ENCODE peak calls at places on chromosomes 12 and 14, in seven cellular contexts. E is vagina; X is A549; J is stomach; M is suprapubic skin; O is CD8-positive, alpha-beta memory T cell; U is lung. P is an unnamed sample. For H3K4me1, the result is how much of the 10 kb centered on the place peaks cover.

GRCh38 chr12:54711664-54712063 is 63.5 kb upstream of the DCD start:
- DNase-seq in E (no peak), X (no peak), J (no peak), M (no peak), O (no peak), U (no peak), P (no peak)

GRCh38 chr14:51666831-51667230 is 15.1 kb downstream of the FRMD6 start:
- DNase-seq in E (no peak), X (no peak), J (no peak), M (no peak), O (no peak), U (no peak), P (no peak)

GRCh38 chr12:44031472-44032185 is 195.7 kb downstream of the TMEM117 start:
- DNase-seq in E (no peak), X (no peak), J (no peak), M (no peak), O (no peak), U (no peak), P (no peak)

GRCh38 chr12:88493651-88494050 is 86.6 kb downstream of the KITLG start:
- DNase-seq in E (no peak), X (no peak), J (no peak), M (no peak), O (no peak), U (no peak), P (no peak)

GRCh38 chr14:97584528-97584927 is 787.3 kb downstream of the VRK1 start:
- DNase-seq in E (no peak), X (no peak), J (no peak), M (no peak), O (no peak), U (no peak), P (no peak)

GRCh38 chr14:104701383-104702076 is 12.1 kb downstream of the INF2 start:
- DNase-seq in E (no peak), X (no peak), J (no peak), M (no peak), O (no peak), U (no peak), P (no peak)

GRCh38 chr14:87615822-87616679 is 376.9 kb downstream of the GALC start:
- DNase-seq in E (no peak), X (peak), J (peak), M (no peak), O (no peak), U (peak), P (peak)

GRCh38 chr12:75807494-75807893 is 224.1 kb downstream of the PHLDA1 start:
- DNase-seq in E (no peak), X (no peak), J (no peak), M (no peak), O (no peak), U (no peak), P (no peak)

GRCh38 chr12:102543931-102544485 is 63.6 kb upstream of the IGF1 start:
- DNase-seq in E (no peak), X (no peak), J (no peak), M (no peak), O (no peak), U (no peak), P (no peak)

GRCh38 chr14:89366580-89367448 is 50.2 kb downstream of the FOXN3 start:
- DNase-seq in E (no peak), X (no peak), J (no peak), M (no peak), O (no peak), U (no peak), P (no peak)

GRCh38 chr12:48489012-48489411 is 6.7 kb downstream of the C12orf54 start:
- DNase-seq in E (no peak), X (no peak), J (no peak), M (no peak), O (no peak), U (no peak), P (no peak)

GRCh38 chr14:93337884-93338283 is 5.0 kb upstream of the BTBD7 start:
- DNase-seq in E (no peak), X (no peak), J (no peak), M (no peak), O (no peak), U (no peak), P (no peak)

GRCh38 chr12:64044171-64044570 is 177.9 kb downstream of the KICS2 start:
- DNase-seq in E (no peak), X (no peak), J (no peak), M (no peak), O (no peak), U (no peak), P (no peak)

GRCh38 chr12:106819991-106820390 is 45.5 kb downstream of the RIC8B start:
- DNase-seq in E (no peak), X (no peak), J (no peak), M (no peak), O (no peak), U (no peak), P (no peak)

GRCh38 chr12:53869500-53869899 is 69.1 kb upstream of the HOXC13 start:
- DNase-seq in E (no peak), X (no peak), J (no peak), M (no peak), O (no peak), U (no peak), P (no peak)

GRCh38 chr12:50732591-50732990 is 31.3 kb upstream of the ATF1 start:
- DNase-seq in E (no peak), X (no peak), J (no peak), M (no peak), O (no peak), U (no peak), P (peak)

GRCh38 chr14:100605230-100605629 is 18.0 kb upstream of the BEGAIN start:
- DNase-seq in E (no peak), X (no peak), J (no peak), M (peak), O (no peak), U (no peak), P (no peak)

GRCh38 chr14:54338696-54339317 is 58.0 kb upstream of the CDKN3 start:
- DNase-seq in E (no peak), X (peak), J (no peak), M (no peak), O (no peak), U (peak), P (peak)

GRCh38 chr14:68506021-68506644 is 286.7 kb downstream of the ZFP36L1 start:
- DNase-seq in E (no peak), X (no peak), J (peak), M (peak), O (no peak), U (no peak), P (peak)

GRCh38 chr12:53365245-53365904 is 14.6 kb upstream of the SP1 start:
- DNase-seq in E (no peak), X (no peak), J (no peak), M (no peak), O (no peak), U (no peak), P (no peak)

GRCh38 chr14:72049462-72049861 is 117.2 kb downstream of the RGS6 start:
- DNase-seq in E (no peak), X (no peak), J (no peak), M (no peak), O (no peak), U (no peak), P (no peak)

GRCh38 chr12:6532927-6533652 is 1.2 kb upstream of the GAPDH start:
- DNase-seq in E (no peak), X (peak), J (peak), M (peak), O (peak), U (peak), P (peak)

GRCh38 chr14:78970677-78971076 is 800.5 kb downstream of the NRXN3 start:
- DNase-seq in E (no peak), X (no peak), J (no peak), M (no peak), O (no peak), U (no peak), P (no peak)

GRCh38 chr14:32417956-32418552 is 89.0 kb downstream of the AKAP6 start:
- DNase-seq in E (no peak), X (no peak), J (peak), M (no peak), O (no peak), U (peak), P (peak)

GRCh38 chr12:31206038-31206670 is 119.8 kb downstream of the SINHCAF start:
- DNase-seq in E (no peak), X (no peak), J (no peak), M (no peak), O (no peak), U (no peak), P (no peak)

GRCh38 chr12:4445156-4446020 is at the start of gene FGF6:
- DNase-seq in E (peak), X (no peak), J (no peak), M (no peak), O (no peak), U (peak), P (no peak)

GRCh38 chr14:89444536-89445125 is 27.6 kb upstream of the FOXN3 start:
- DNase-seq in E (no peak), X (no peak), J (no peak), M (no peak), O (no peak), U (no peak), P (no peak)

GRCh38 chr14:55731881-55732498 is 152.0 kb downstream of the KTN1 start:
- DNase-seq in E (no peak), X (no peak), J (peak), M (no peak), O (peak), U (no peak), P (no peak)

GRCh38 chr14:54194501-54194900 is 202.3 kb upstream of the CDKN3 start:
- DNase-seq in E (no peak), X (no peak), J (no peak), M (no peak), O (no peak), U (no peak), P (no peak)

GRCh38 chr12:57135939-57136338 is 7.7 kb downstream of the LRP1 start:
- DNase-seq in E (no peak), X (no peak), J (no peak), M (peak), O (no peak), U (no peak), P (no peak)
- H3K4me3 ChIP-seq in E (peak), X (no peak), J (peak), M (peak), O (no peak), U (no peak), P (no peak)

DNA sequence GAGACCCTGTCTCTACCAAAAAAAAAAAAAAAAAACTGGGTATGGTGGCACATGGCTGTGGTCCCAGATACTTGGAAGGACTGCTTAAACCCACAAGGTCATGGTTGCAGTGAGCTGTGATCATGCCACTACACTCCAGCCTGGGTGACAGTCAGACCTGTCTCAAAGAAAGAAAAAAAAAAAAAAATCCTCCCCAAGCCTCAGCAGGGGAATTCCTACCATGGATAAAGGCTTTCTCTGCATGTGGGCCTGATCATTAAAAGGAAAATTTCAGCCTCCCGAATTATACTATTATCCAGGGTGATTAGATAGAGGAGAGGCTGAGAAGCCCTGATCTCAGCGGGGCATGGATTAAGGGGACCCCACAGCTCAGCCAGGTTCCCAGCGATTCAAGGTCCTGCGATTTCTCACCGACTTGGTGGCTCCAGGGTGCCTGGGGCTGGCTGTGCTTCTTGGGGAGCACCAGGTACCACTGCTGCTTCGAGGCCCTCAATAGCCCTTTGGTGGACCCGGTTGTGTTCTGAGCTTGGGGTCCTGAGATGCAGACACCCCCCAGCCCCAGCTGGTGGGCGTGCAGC is 5.6 kb downstream of the SH2B3 start:
- DNase-seq in E (no peak), X (no peak), J (no peak), M (no peak), O (no peak), U (no peak), P (no peak)
- H3K4me1 ChIP-seq in E (half or more), X (under half), J (half or more), M (half or more), O (half or more), U (under half), P (half or more)

DNA sequence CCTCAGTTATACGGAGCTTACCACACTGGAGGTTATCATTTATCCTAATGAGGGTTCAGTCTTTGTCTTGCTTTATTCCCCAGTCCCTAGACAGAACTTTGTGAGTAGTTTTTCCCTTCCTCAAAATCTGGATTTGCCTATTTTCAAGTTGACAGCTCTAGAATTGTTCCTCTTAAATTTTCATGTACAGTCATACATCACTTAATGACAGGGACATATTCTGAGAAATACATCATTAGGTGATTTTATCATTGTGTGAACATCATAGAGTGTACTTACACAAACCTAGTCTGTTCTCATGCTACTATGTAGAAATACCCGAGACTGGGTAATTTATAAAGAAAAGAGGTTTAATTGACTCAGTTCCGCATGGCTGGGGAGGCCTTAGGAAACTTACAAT is 3.1 kb downstream of the PRKAB1 start:
- DNase-seq in E (no peak), X (no peak), J (no peak), M (no peak), O (no peak), U (no peak), P (no peak)
- H3K4me3 ChIP-seq in E (no peak), X (no peak), J (peak), M (no peak), O (no peak), U (no peak), P (no peak)

DNA sequence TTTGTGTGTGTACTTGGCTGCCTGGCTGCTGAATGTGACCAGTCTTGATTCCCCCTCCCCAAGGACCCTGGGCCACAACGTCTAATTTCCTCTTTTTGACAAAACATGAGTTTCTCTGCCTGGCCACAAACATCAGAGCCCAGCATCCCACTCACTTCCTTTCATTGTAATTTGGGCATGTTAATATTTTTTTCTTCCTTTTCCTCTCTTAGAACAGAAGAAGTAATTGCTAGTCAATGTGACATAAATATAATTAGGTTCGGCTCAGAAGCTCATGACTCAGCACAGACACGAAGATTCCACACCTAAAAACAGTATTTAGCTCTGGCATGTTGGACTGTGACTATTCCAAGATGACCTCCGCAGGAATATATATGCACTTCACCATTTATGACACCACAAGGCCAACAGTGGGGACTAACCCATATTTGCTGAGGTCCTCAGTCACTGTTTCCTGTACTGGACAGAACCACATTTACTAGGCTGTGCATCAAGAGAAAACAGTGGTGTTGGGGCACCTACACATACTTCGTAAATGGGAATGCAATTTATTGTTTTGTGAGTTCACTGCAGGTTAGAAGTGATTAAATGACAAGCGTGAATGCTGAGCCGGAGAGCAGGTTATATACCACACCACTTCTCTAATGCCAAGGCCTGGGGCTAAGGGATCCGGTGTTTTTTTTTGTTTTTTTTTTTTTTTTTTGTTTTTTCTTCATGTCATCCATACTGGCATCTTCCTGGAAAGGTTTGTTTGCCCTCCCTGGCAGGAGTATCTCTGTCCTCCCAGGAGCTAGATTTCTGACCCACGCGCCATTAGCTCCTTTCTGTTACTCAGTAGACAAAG is 4.2 kb downstream of the GSG1 start:
- DNase-seq in E (no peak), X (no peak), J (no peak), M (no peak), O (no peak), U (no peak), P (no peak)
- H3K4me1 ChIP-seq in E (half or more), X (half or more), J (under half), M (half or more), O (under half), U (under half), P (half or more)

GRCh38 chr12:26121841-26122680 is 2.8 kb downstream of the BHLHE41 start:
- DNase-seq in E (no peak), X (no peak), J (no peak), M (no peak), O (peak), U (no peak), P (peak)

GRCh38 chr12:26122681-26123481 is 2.0 kb downstream of the BHLHE41 start:
- DNase-seq in E (no peak), X (peak), J (peak), M (peak), O (no peak), U (peak), P (peak)

GRCh38 chr12:26120561-26121274 is 4.1 kb downstream of the BHLHE41 start:
- DNase-seq in E (no peak), X (no peak), J (no peak), M (no peak), O (no peak), U (no peak), P (no peak)

GRCh38 chr12:26119391-26119981 is 5.4 kb downstream of the BHLHE41 start:
- DNase-seq in E (no peak), X (peak), J (no peak), M (no peak), O (no peak), U (no peak), P (no peak)

GRCh38 chr12:26121323-26121740 is 3.5 kb downstream of the BHLHE41 start:
- DNase-seq in E (no peak), X (no peak), J (no peak), M (no peak), O (no peak), U (no peak), P (no peak)
- H3K4me3 ChIP-seq in E (peak), X (no peak), J (peak), M (peak), O (no peak), U (no peak), P (peak)

GRCh38 chr12:132433641-132434395 is 56.1 kb upstream of the FBRSL1 start:
- DNase-seq in E (no peak), X (no peak), J (peak), M (no peak), O (no peak), U (no peak), P (no peak)
- H3K4me1 ChIP-seq in E (under half), X (under half), J (under half), M (half or more), O (half or more), U (under half), P (under half)

DNA sequence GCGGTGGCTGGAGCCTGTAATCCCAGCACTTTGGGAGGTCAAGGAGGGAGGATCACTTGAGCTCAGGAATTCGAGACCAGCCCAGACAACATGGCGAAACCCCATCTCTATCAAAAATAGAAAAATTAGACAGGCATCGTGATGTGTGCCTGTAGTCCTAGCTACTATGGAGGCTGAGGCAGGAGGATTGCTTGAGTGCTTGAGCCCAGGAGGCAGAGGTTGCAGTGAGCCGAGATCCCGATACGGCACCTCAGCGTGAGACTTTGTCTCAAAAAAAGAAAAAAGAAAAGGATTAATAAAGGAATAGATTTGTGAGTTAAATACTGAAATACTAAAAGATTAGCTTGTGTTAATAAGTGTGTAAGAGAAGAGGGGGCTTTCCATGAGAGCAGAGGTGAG is 29.4 kb downstream of the RPGRIP1 start:
- DNase-seq in E (no peak), X (no peak), J (no peak), M (no peak), O (no peak), U (no peak), P (no peak)
- H3K4me3 ChIP-seq in E (peak), X (peak), J (peak), M (peak), O (peak), U (no peak), P (no peak)

GRCh38 chr14:73462815-73463214 is 4.5 kb upstream of the NUMB start:
- DNase-seq in E (no peak), X (no peak), J (no peak), M (no peak), O (no peak), U (no peak), P (no peak)
- H3K4me1 ChIP-seq in E (under half), X (half or more), J (half or more), M (under half), O (under half), U (under half), P (under half)

GRCh38 chr14:61438497-61438859 is 117.1 kb downstream of the PRKCH start:
- DNase-seq in E (no peak), X (peak), J (no peak), M (no peak), O (no peak), U (no peak), P (no peak)
- H3K4me3 ChIP-seq in E (no peak), X (no peak), J (no peak), M (no peak), O (no peak), U (no peak), P (no peak)

P was measured in SJSA1.